ENCODE peak calls at places on chromosomes 16 and 17, in nine cellular contexts. Q, S, X, O, V, D, Y, C and I are unnamed samples.

GRCh38 chr16:67245189-67245585 is 2.1 kb downstream of the FHOD1 start:
- DNase-seq in X (no peak), C (no peak), O (no peak), Y (peak), D (no peak), Q (no peak), V (no peak), S (no peak), I (no peak)

GRCh38 chr16:11597737-11598136 is 11.0 kb upstream of the LITAF start:
- DNase-seq in C (no peak), Y (no peak), D (no peak), Q (no peak), X (no peak), V (no peak), S (no peak), O (no peak), I (no peak)

GRCh38 chr17:55086635-55087058 is 118.1 kb downstream of the STXBP4 start:
- DNase-seq in D (no peak), Q (no peak), S (no peak), C (no peak), Y (no peak), V (no peak), O (no peak), X (no peak), I (no peak)

GRCh38 chr17:82702161-82702932 is 3.8 kb upstream of the RAB40B start:
- DNase-seq in S (no peak), X (no peak), V (no peak), Q (no peak), D (no peak), Y (peak), C (no peak), O (no peak), I (no peak)

GRCh38 chr17:63999680-64000531 is 1.8 kb downstream of the PRR29 start:
- DNase-seq in Y (no peak), Q (no peak), S (no peak), C (no peak), D (no peak), O (no peak), X (no peak), V (no peak), I (no peak)

GRCh38 chr17:75844530-75845057 is 390 bp upstream of the UNC13D start:
- DNase-seq in C (no peak), X (no peak), O (no peak), S (peak), D (no peak), Y (peak), Q (no peak), V (no peak), I (no peak)

GRCh38 chr17:28350271-28350670 is 7.1 kb downstream of the POLDIP2 start:
- DNase-seq in Y (peak), X (no peak), V (no peak), S (no peak), C (no peak), O (no peak), Q (no peak), D (no peak), I (no peak)

GRCh38 chr16:58348986-58349385 is 43.3 kb upstream of the GINS3 start:
- DNase-seq in C (no peak), X (no peak), S (no peak), V (no peak), Y (no peak), Q (no peak), D (no peak), O (no peak), I (no peak)

GRCh38 chr17:3528604-3529511 is 28.8 kb downstream of the TRPV3 start:
- DNase-seq in V (no peak), O (no peak), S (peak), Q (no peak), D (no peak), C (no peak), Y (no peak), X (no peak), I (no peak)

GRCh38 chr17:77107506-77108433 is 33.0 kb upstream of the SEC14L1 start:
- DNase-seq in O (no peak), C (no peak), D (no peak), Y (no peak), X (no peak), V (peak), S (no peak), Q (peak), I (peak)

GRCh38 chr17:81713556-81714411 is 1.7 kb downstream of the SLC25A10 start:
- DNase-seq in Y (peak), Q (no peak), C (peak), V (no peak), O (no peak), S (peak), X (no peak), D (no peak), I (no peak)

GRCh38 chr17:67998466-67998865 is 2.2 kb upstream of the C17orf58 start:
- DNase-seq in S (no peak), O (no peak), D (no peak), Y (no peak), X (no peak), Q (no peak), C (no peak), V (no peak), I (no peak)

GRCh38 chr17:81412490-81413093 is 17.3 kb downstream of the BAHCC1 start:
- DNase-seq in S (no peak), O (no peak), X (no peak), Y (no peak), Q (peak), V (peak), D (peak), C (no peak), I (peak)

GRCh38 chr16:78654929-78655328 is 555.5 kb downstream of the WWOX start:
- DNase-seq in X (no peak), C (no peak), S (no peak), V (no peak), O (no peak), Q (no peak), Y (no peak), D (no peak), I (no peak)